ENCODE peak calls at places on chromosomes 3 and 15, in six cellular contexts. X, J, E, Q, Z and I are unnamed samples.

GRCh38 chr3:107954845-107955244 is 136.0 kb downstream of the CD47 start:
- DNase-seq in X (no peak), J (no peak), E (no peak), Q (no peak), Z (no peak), I (no peak)

GRCh38 chr3:165683947-165684346 is 153.3 kb downstream of the BCHE start:
- DNase-seq in X (no peak), J (no peak), E (no peak), Q (no peak), Z (no peak), I (no peak)

GRCh38 chr3:160569874-160570273 is 4.5 kb upstream of the KPNA4 start:
- DNase-seq in X (no peak), J (no peak), E (no peak), Q (no peak), Z (no peak), I (no peak)

GRCh38 chr15:31197497-31198414 is 96.2 kb upstream of the TRPM1 start:
- DNase-seq in X (no peak), J (no peak), E (no peak), Q (no peak), Z (no peak), I (peak)

GRCh38 chr3:111859061-111859973 is at the start of gene PHLDB2:
- DNase-seq in X (peak), J (peak), E (peak), Q (peak), Z (no peak), I (peak)

GRCh38 chr3:47342156-47342555 is 38.7 kb upstream of the PTPN23 start:
- DNase-seq in X (no peak), J (no peak), E (no peak), Q (no peak), Z (no peak), I (no peak)

GRCh38 chr15:45710657-45711056 is 75.8 kb downstream of the SQOR start:
- DNase-seq in X (no peak), J (no peak), E (no peak), Q (no peak), Z (no peak), I (no peak)

GRCh38 chr3:23314981-23315805 is 112.1 kb downstream of the UBE2E2 start:
- DNase-seq in X (peak), J (no peak), E (no peak), Q (no peak), Z (no peak), I (no peak)

GRCh38 chr15:72184165-72184811 is 13.3 kb downstream of the GRAMD2A start:
- DNase-seq in X (no peak), J (no peak), E (peak), Q (no peak), Z (no peak), I (peak)

GRCh38 chr3:127998596-127998995 is 53.6 kb upstream of the SEC61A1 start:
- DNase-seq in X (no peak), J (no peak), E (no peak), Q (no peak), Z (no peak), I (no peak)

GRCh38 chr3:195030791-195031321 is 240.1 kb downstream of the XXYLT1 start:
- DNase-seq in X (peak), J (no peak), E (no peak), Q (peak), Z (no peak), I (no peak)

GRCh38 chr3:183637106-183637486 is 1.7 kb downstream of the KLHL24 start:
- DNase-seq in X (no peak), J (no peak), E (no peak), Q (no peak), Z (no peak), I (no peak)